ENCODE peak calls at places on chromosome 2, in nine cellular contexts. Y is epithelial cell of esophagus, C is left ventricle myocardium inferior, V is IMR-90, Z is mammary epithelial cell, S is OCI-LY7, R is LNCaP clone FGC, D is lower leg skin, G is fibroblast of mammary gland. I is an unnamed sample.

GRCh38 chr2:191311627-191312026 is 66.4 kb downstream of the MYO1B start:
- DNase-seq in G (peak; percentile 90), Y (peak; percentile 92), S (no peak), C (no peak), V (peak; percentile 88), R (no peak), D (no peak), Z (peak; percentile 83), I (no peak)

GRCh38 chr2:236988690-236989639 is 96.7 kb upstream of the COPS8 start:
- DNase-seq in G (peak; percentile 53), S (no peak), V (no peak), C (peak; percentile 66), Y (peak; percentile 59), Z (no peak), D (peak; percentile 84), R (no peak), I (no peak)

GRCh38 chr2:210461401-210461800 is 15.2 kb downstream of the LANCL1 start:
- DNase-seq in G (peak; percentile 7), Y (no peak), R (no peak), Z (no peak), V (no peak), C (no peak), S (peak; percentile 64), D (no peak), I (no peak)

GRCh38 chr2:85353876-85354285 is 447 bp downstream of the RETSAT start:
- DNase-seq in V (peak; percentile 6), C (peak; percentile 53), S (peak; percentile 20), G (peak; percentile 47), Z (peak; percentile 28), Y (peak; percentile 55), R (no peak), D (peak; percentile 57), I (no peak)

GRCh38 chr2:176105078-176105726 is 1.9 kb upstream of the HOXD11 start:
- DNase-seq in D (no peak), V (no peak), G (no peak), Y (no peak), S (no peak), R (no peak), C (no peak), Z (no peak), I (no peak)

GRCh38 chr2:229221641-229222040 is 49.4 kb downstream of the PID1 start:
- DNase-seq in Z (no peak), C (no peak), Y (no peak), V (no peak), G (no peak), D (no peak), R (no peak), S (no peak), I (no peak)

GRCh38 chr2:169765523-169765922 is 31.9 kb downstream of the KLHL23 start:
- DNase-seq in C (no peak), S (no peak), V (peak; percentile 78), D (no peak), G (peak; percentile 54), R (peak; percentile 21), Y (peak; percentile 82), Z (peak; percentile 62), I (no peak)

GRCh38 chr2:50492452-50492851 is 539.5 kb downstream of the NRXN1 start:
- DNase-seq in V (peak; percentile 65), Y (peak; percentile 66), Z (peak; percentile 41), C (no peak), D (no peak), R (no peak), S (peak; percentile 67), G (peak; percentile 54), I (peak; percentile 25)

GRCh38 chr2:141498561-141498960 is 632.3 kb downstream of the LRP1B start:
- DNase-seq in D (no peak), S (no peak), R (no peak), V (peak; percentile 55), Z (no peak), Y (no peak), C (no peak), G (no peak), I (no peak)

DNA sequence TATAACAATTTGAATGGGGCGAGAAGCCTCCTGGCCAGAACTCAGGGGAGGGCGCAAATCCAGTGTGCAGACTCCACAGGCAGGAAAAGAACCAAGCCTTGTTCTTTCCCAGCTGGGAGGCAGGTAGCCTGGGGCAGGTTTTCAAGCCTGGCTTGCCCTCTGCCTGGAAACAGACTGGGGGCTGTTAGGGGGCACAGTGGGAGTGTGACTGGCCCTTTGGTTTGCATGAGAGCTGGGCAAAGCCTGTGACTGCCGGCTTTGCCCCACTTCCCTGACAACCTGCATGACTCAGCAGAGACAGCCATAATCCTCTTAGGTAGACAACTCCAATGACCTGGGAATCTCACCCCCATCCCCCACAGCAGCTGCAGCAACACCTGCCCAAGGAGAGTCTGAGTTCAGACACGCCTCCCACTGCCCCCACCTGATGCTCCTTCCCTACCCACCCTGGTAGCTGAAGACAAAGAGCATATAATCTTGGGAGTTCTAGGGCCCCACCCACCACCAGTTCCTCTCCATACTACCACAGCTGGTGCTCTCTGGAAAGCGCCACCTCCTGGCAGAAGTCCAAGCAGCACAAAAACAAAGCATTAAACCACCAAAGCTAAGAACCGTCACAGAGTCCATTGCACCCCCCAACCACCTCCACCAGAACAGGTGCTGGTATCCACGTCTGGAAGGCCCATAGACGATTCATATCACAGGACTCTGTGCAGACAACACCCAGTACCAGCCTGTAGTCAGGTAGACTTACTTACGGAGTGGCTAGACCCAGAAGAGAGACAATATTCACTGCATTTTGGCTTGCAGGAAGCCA is 402.5 kb downstream of the STK39 start:
- DNase-seq in Y (peak; percentile 6), D (no peak), R (no peak), S (peak; percentile 14), V (no peak), G (no peak), C (no peak), Z (no peak), I (peak; percentile 49)
- TF ChIP-seq CTCF in Y (no peak), D (no peak), R (no peak), S (peak; percentile 66), V (no peak), G (no peak), C (no peak), Z (no peak), I (no peak)

GRCh38 chr2:120383191-120383590 is 37.3 kb downstream of the INHBB start:
- DNase-seq in C (no peak), S (no peak), V (no peak), Y (no peak), Z (no peak), D (no peak), R (no peak), G (no peak), I (no peak)

GRCh38 chr2:120381661-120382060 is 35.7 kb downstream of the INHBB start:
- DNase-seq in V (no peak), G (no peak), Y (no peak), C (no peak), Z (no peak), S (no peak), R (no peak), D (no peak), I (no peak)

GRCh38 chr2:120382541-120383144 is 36.7 kb downstream of the INHBB start:
- DNase-seq in D (no peak), G (no peak), V (no peak), Z (no peak), Y (no peak), C (peak; percentile 9), S (no peak), R (no peak), I (no peak)

GRCh38 chr2:120379916-120380893 is 34.3 kb downstream of the INHBB start:
- DNase-seq in G (no peak), C (no peak), R (no peak), Y (no peak), S (no peak), D (no peak), Z (no peak), V (no peak), I (no peak)

GRCh38 chr2:120381192-120381591 is 35.3 kb downstream of the INHBB start:
- DNase-seq in S (no peak), C (no peak), Y (no peak), Z (no peak), G (no peak), V (no peak), R (no peak), D (no peak), I (no peak)
- TF ChIP-seq CTCF in S (no peak), C (no peak), Y (no peak), Z (no peak), G (no peak), V (no peak), R (no peak), D (no peak), I (no peak)

DNA sequence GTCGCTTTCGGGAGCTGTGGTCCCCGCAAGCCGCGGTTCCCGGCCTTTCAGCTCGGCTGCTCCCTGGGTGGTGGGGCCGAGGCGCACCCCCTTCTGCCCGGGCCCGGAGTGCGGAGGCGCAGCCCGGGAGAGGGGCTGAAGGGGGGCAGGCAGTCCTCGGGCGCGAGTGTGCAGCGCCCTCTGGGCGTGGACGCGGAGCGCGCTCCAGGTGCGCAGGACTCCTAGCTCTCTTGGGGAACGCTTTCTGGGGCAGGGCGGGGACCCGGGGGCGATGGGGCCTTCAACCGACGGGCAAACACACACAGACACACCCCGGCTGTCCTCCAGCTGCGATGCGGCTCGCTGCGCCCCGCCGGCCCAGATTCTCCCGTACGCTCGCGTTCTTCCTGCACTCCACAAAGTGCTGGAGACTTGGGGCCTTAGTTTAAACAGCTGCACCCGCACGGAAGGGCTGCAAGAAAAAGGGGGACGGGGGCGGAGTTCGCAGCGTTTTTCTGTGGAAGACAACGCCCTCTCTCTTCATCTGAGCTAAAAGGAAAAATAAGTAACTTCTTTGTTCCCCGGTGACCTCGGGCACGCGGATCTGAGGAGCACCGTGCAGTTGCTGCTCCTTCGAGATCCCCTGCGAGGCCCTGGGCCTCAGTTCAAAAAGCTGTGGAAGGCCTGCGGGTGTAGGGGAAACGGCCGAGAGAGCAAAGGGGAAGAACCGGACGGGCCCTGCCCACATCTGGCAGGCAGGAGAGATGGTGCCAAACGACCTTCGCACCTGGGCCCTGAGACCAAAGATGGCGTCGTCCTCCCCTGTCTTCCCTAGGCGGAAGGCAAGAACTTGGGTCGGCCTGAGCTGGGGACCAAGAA is 593 bp upstream of the SDC1 start:
- DNase-seq in V (peak; percentile 50), R (no peak), S (peak; percentile 29), Y (peak; percentile 84), Z (peak; percentile 85), C (peak; percentile 32), G (peak; percentile 33), D (no peak), I (peak; percentile 53)
- TF ChIP-seq CTCF in V (peak; percentile 63), R (peak; percentile 82), S (peak; percentile 65), Y (peak; percentile 54), Z (peak; percentile 79), C (peak; percentile 55), G (peak; percentile 34), D (no peak), I (no peak)

GRCh38 chr2:70960833-70961647 is 17.4 kb upstream of the ANKRD53 start:
- DNase-seq in Z (no peak), C (no peak), R (no peak), G (no peak), S (no peak), V (no peak), Y (no peak), D (peak; percentile 11), I (no peak)

GRCh38 chr2:70961648-70961994 is 16.8 kb upstream of the ANKRD53 start:
- DNase-seq in Z (no peak), S (no peak), R (no peak), V (no peak), D (no peak), G (no peak), Y (no peak), C (no peak), I (no peak)

GRCh38 chr2:70959271-70959761 is 19.1 kb upstream of the ANKRD53 start:
- DNase-seq in C (no peak), Z (no peak), Y (no peak), S (no peak), D (no peak), V (no peak), G (no peak), R (no peak), I (no peak)

GRCh38 chr2:70958759-70959158 is 19.7 kb upstream of the ANKRD53 start:
- DNase-seq in Z (no peak), V (no peak), C (no peak), R (no peak), G (no peak), S (no peak), Y (no peak), D (no peak), I (no peak)

GRCh38 chr2:70959851-70960832 is 18.3 kb upstream of the ANKRD53 start:
- DNase-seq in V (no peak), Z (no peak), D (peak; percentile 10), C (no peak), S (no peak), Y (no peak), G (no peak), R (no peak), I (no peak)
- TF ChIP-seq CTCF in V (no peak), Z (no peak), D (no peak), C (no peak), S (peak; percentile 68), Y (no peak), G (peak; percentile 1), R (no peak), I (peak; percentile 29)

I was measured in glutamatergic neuron.